ENCODE peak calls at places on chromosomes 7 and 10, in eight cellular contexts. One of them, this sample, is unnamed.

GRCh38 chr7:122301858-122302745 is 2.4 kb downstream of the FEZF1 start:
- DNase-seq in lung: no peak
- DNase-seq in prostate gland: no peak
- DNase-seq in WERI-Rb-1: no peak
- DNase-seq in IMR-90: no peak
- DNase-seq in CD4-positive, CD25-positive, alpha-beta regulatory T cell: no peak
- DNase-seq in endodermal cell: peak; percentile 76
- DNase-seq in mammary epithelial cell: no peak
- DNase-seq in this sample: no peak

GRCh38 chr7:124790645-124791044 is 25.1 kb upstream of the GPR37 start:
- DNase-seq in lung: no peak
- DNase-seq in prostate gland: no peak
- DNase-seq in WERI-Rb-1: no peak
- DNase-seq in IMR-90: no peak
- DNase-seq in CD4-positive, CD25-positive, alpha-beta regulatory T cell: no peak
- DNase-seq in endodermal cell: no peak
- DNase-seq in mammary epithelial cell: no peak
- DNase-seq in this sample: no peak

GRCh38 chr10:14560274-14560673 is 214.4 kb downstream of the FAM107B start:
- DNase-seq in lung: no peak
- DNase-seq in prostate gland: no peak
- DNase-seq in WERI-Rb-1: no peak
- DNase-seq in IMR-90: peak; percentile 85
- DNase-seq in CD4-positive, CD25-positive, alpha-beta regulatory T cell: peak; percentile 63
- DNase-seq in endodermal cell: peak; percentile 85
- DNase-seq in mammary epithelial cell: peak; percentile 94
- DNase-seq in this sample: no peak

GRCh38 chr7:88339195-88339922 is 32.7 kb upstream of the STEAP4 start:
- DNase-seq in lung: no peak
- DNase-seq in prostate gland: no peak
- DNase-seq in WERI-Rb-1: no peak
- DNase-seq in IMR-90: no peak
- DNase-seq in CD4-positive, CD25-positive, alpha-beta regulatory T cell: no peak
- DNase-seq in endodermal cell: no peak
- DNase-seq in mammary epithelial cell: no peak
- DNase-seq in this sample: no peak

GRCh38 chr7:128357366-128357662 is 4.2 kb downstream of the PRRT4 start:
- DNase-seq in lung: no peak
- DNase-seq in prostate gland: no peak
- DNase-seq in WERI-Rb-1: no peak
- DNase-seq in IMR-90: no peak
- DNase-seq in CD4-positive, CD25-positive, alpha-beta regulatory T cell: no peak
- DNase-seq in endodermal cell: no peak
- DNase-seq in mammary epithelial cell: no peak
- DNase-seq in this sample: no peak

GRCh38 chr10:34589275-34589674 is 225.8 kb downstream of the PARD3 start:
- DNase-seq in lung: no peak
- DNase-seq in prostate gland: no peak
- DNase-seq in WERI-Rb-1: no peak
- DNase-seq in IMR-90: no peak
- DNase-seq in CD4-positive, CD25-positive, alpha-beta regulatory T cell: no peak
- DNase-seq in endodermal cell: no peak
- DNase-seq in mammary epithelial cell: no peak
- DNase-seq in this sample: no peak

GRCh38 chr7:46989247-46989646 is 592.7 kb downstream of the TNS3 start:
- DNase-seq in lung: no peak
- DNase-seq in prostate gland: no peak
- DNase-seq in WERI-Rb-1: no peak
- DNase-seq in IMR-90: no peak
- DNase-seq in CD4-positive, CD25-positive, alpha-beta regulatory T cell: no peak
- DNase-seq in endodermal cell: no peak
- DNase-seq in mammary epithelial cell: no peak
- DNase-seq in this sample: no peak

GRCh38 chr7:39592586-39592985 is 26.4 kb downstream of the YAE1 start:
- DNase-seq in lung: no peak
- DNase-seq in prostate gland: no peak
- DNase-seq in WERI-Rb-1: no peak
- DNase-seq in IMR-90: peak; percentile 84
- DNase-seq in CD4-positive, CD25-positive, alpha-beta regulatory T cell: no peak
- DNase-seq in endodermal cell: no peak
- DNase-seq in mammary epithelial cell: peak; percentile 69
- DNase-seq in this sample: no peak

GRCh38 chr7:111796671-111797070 is 234.4 kb upstream of the IMMP2L start:
- DNase-seq in lung: no peak
- DNase-seq in prostate gland: no peak
- DNase-seq in WERI-Rb-1: no peak
- DNase-seq in IMR-90: peak; percentile 4
- DNase-seq in CD4-positive, CD25-positive, alpha-beta regulatory T cell: peak; percentile 5
- DNase-seq in endodermal cell: peak; percentile 58
- DNase-seq in mammary epithelial cell: peak; percentile 17
- DNase-seq in this sample: peak; percentile 29

GRCh38 chr10:12628964-12629766 is 279.8 kb downstream of the CAMK1D start:
- DNase-seq in lung: no peak
- DNase-seq in prostate gland: peak; percentile 47
- DNase-seq in WERI-Rb-1: peak; percentile 70
- DNase-seq in IMR-90: no peak
- DNase-seq in CD4-positive, CD25-positive, alpha-beta regulatory T cell: no peak
- DNase-seq in endodermal cell: no peak
- DNase-seq in mammary epithelial cell: no peak
- DNase-seq in this sample: no peak

GRCh38 chr7:4216016-4216415 is 466.1 kb upstream of the FOXK1 start:
- DNase-seq in lung: no peak
- DNase-seq in prostate gland: peak; percentile 16
- DNase-seq in WERI-Rb-1: no peak
- DNase-seq in IMR-90: no peak
- DNase-seq in CD4-positive, CD25-positive, alpha-beta regulatory T cell: no peak
- DNase-seq in endodermal cell: no peak
- DNase-seq in mammary epithelial cell: peak; percentile 39
- DNase-seq in this sample: peak; percentile 64

GRCh38 chr10:119658274-119658673 is 7.1 kb downstream of the BAG3 start:
- DNase-seq in lung: peak; percentile 82
- DNase-seq in prostate gland: peak; percentile 74
- DNase-seq in WERI-Rb-1: no peak
- DNase-seq in IMR-90: peak; percentile 94
- DNase-seq in CD4-positive, CD25-positive, alpha-beta regulatory T cell: no peak
- DNase-seq in endodermal cell: peak; percentile 79
- DNase-seq in mammary epithelial cell: peak; percentile 92
- DNase-seq in this sample: peak; percentile 24

GRCh38 chr10:121709674-121710073 is 111.4 kb upstream of the FGFR2 start:
- DNase-seq in lung: no peak
- DNase-seq in prostate gland: no peak
- DNase-seq in WERI-Rb-1: no peak
- DNase-seq in IMR-90: no peak
- DNase-seq in CD4-positive, CD25-positive, alpha-beta regulatory T cell: no peak
- DNase-seq in endodermal cell: no peak
- DNase-seq in mammary epithelial cell: no peak
- DNase-seq in this sample: no peak

GRCh38 chr7:151456276-151456675 is 16.3 kb upstream of the CRYGN start:
- DNase-seq in lung: no peak
- DNase-seq in prostate gland: no peak
- DNase-seq in WERI-Rb-1: no peak
- DNase-seq in IMR-90: no peak
- DNase-seq in CD4-positive, CD25-positive, alpha-beta regulatory T cell: no peak
- DNase-seq in endodermal cell: no peak
- DNase-seq in mammary epithelial cell: no peak
- DNase-seq in this sample: no peak
- H3K27ac ChIP-seq in lung: no peak overlapping the region
- H3K27ac ChIP-seq in prostate gland: no peak overlapping the region
- H3K27ac ChIP-seq in WERI-Rb-1: no peak overlapping the region
- H3K27ac ChIP-seq in IMR-90: no peak overlapping the region
- H3K27ac ChIP-seq in CD4-positive, CD25-positive, alpha-beta regulatory T cell: no peak overlapping the region
- H3K27ac ChIP-seq in endodermal cell: no peak overlapping the region
- H3K27ac ChIP-seq in mammary epithelial cell: no peak overlapping the region
- H3K27ac ChIP-seq in this sample: no peak overlapping the region

GRCh38 chr7:150461520-150461919 is 11.1 kb downstream of the GIMAP8 start:
- DNase-seq in lung: no peak
- DNase-seq in prostate gland: no peak
- DNase-seq in WERI-Rb-1: no peak
- DNase-seq in IMR-90: no peak
- DNase-seq in CD4-positive, CD25-positive, alpha-beta regulatory T cell: no peak
- DNase-seq in endodermal cell: no peak
- DNase-seq in mammary epithelial cell: no peak
- DNase-seq in this sample: no peak
- H3K9me3 ChIP-seq in lung: peaks cover 19% of the 10 kb centered on the region
- H3K9me3 ChIP-seq in prostate gland: no peaks in the 10 kb centered on the region
- H3K9me3 ChIP-seq in WERI-Rb-1: peaks cover 14% of the 10 kb centered on the region
- H3K9me3 ChIP-seq in IMR-90: no peaks in the 10 kb centered on the region
- H3K9me3 ChIP-seq in CD4-positive, CD25-positive, alpha-beta regulatory T cell: peaks cover 34% of the 10 kb centered on the region
- H3K9me3 ChIP-seq in endodermal cell: peaks cover 16% of the 10 kb centered on the region
- H3K9me3 ChIP-seq in mammary epithelial cell: peaks cover 3% of the 10 kb centered on the region
- H3K9me3 ChIP-seq in this sample: peaks cover 5% of the 10 kb centered on the region

DNA sequence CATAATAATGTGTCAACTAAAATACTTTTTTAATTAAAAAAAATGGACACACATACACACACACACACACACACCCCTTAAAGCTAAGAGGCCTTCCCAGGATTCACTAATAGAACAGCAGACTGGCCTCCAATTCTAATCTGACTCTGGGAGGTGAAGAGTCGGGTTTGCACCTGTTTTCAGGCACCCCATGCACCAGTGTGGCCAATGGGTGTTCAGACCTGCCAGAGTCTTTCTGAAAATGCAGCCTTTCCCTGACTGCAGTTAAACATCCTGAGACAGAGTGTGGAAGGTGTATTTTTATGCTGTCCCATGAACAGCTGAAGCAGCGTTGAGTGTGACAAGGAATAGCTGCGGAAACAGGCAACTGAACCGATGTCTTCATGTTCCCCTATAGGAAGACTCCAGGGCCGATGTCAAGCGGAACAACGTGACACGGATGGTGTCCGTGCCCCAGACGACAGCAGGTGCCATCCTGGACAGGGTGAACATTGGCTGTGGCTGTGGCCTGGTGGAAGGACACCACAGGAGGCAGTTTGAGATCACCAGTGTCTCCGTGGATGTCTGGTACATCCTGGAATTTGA is 74.6 kb upstream of the LYZL2 start:
- DNase-seq in lung: no peak
- DNase-seq in prostate gland: no peak
- DNase-seq in WERI-Rb-1: no peak
- DNase-seq in IMR-90: no peak
- DNase-seq in CD4-positive, CD25-positive, alpha-beta regulatory T cell: no peak
- DNase-seq in endodermal cell: no peak
- DNase-seq in mammary epithelial cell: no peak
- DNase-seq in this sample: no peak
- H3K27ac ChIP-seq in lung: no peak overlapping the region
- H3K27ac ChIP-seq in prostate gland: no peak overlapping the region
- H3K27ac ChIP-seq in WERI-Rb-1: no peak overlapping the region
- H3K27ac ChIP-seq in IMR-90: no peak overlapping the region
- H3K27ac ChIP-seq in CD4-positive, CD25-positive, alpha-beta regulatory T cell: peak overlapping the region; percentile 89
- H3K27ac ChIP-seq in endodermal cell: no peak overlapping the region
- H3K27ac ChIP-seq in mammary epithelial cell: no peak overlapping the region
- H3K27ac ChIP-seq in this sample: no peak overlapping the region

GRCh38 chr7:57425239-57425944 is 24.6 kb upstream of the ZNF716 start:
- DNase-seq in lung: no peak
- DNase-seq in prostate gland: no peak
- DNase-seq in WERI-Rb-1: no peak
- DNase-seq in IMR-90: no peak
- DNase-seq in CD4-positive, CD25-positive, alpha-beta regulatory T cell: no peak
- DNase-seq in endodermal cell: no peak
- DNase-seq in mammary epithelial cell: no peak
- DNase-seq in this sample: no peak

GRCh38 chr7:57425969-57426628 is 23.9 kb upstream of the ZNF716 start:
- DNase-seq in lung: peak; percentile 19
- DNase-seq in prostate gland: no peak
- DNase-seq in WERI-Rb-1: no peak
- DNase-seq in IMR-90: no peak
- DNase-seq in CD4-positive, CD25-positive, alpha-beta regulatory T cell: no peak
- DNase-seq in endodermal cell: no peak
- DNase-seq in mammary epithelial cell: no peak
- DNase-seq in this sample: peak; percentile 9

GRCh38 chr7:57426629-57427003 is 23.4 kb upstream of the ZNF716 start:
- DNase-seq in lung: peak; percentile 19
- DNase-seq in prostate gland: no peak
- DNase-seq in WERI-Rb-1: no peak
- DNase-seq in IMR-90: no peak
- DNase-seq in CD4-positive, CD25-positive, alpha-beta regulatory T cell: no peak
- DNase-seq in endodermal cell: no peak
- DNase-seq in mammary epithelial cell: no peak
- DNase-seq in this sample: no peak

GRCh38 chr7:57427146-57427545 is 22.8 kb upstream of the ZNF716 start:
- DNase-seq in lung: peak; percentile 25
- DNase-seq in prostate gland: no peak
- DNase-seq in WERI-Rb-1: no peak
- DNase-seq in IMR-90: no peak
- DNase-seq in CD4-positive, CD25-positive, alpha-beta regulatory T cell: no peak
- DNase-seq in endodermal cell: no peak
- DNase-seq in mammary epithelial cell: no peak
- DNase-seq in this sample: no peak

DNA sequence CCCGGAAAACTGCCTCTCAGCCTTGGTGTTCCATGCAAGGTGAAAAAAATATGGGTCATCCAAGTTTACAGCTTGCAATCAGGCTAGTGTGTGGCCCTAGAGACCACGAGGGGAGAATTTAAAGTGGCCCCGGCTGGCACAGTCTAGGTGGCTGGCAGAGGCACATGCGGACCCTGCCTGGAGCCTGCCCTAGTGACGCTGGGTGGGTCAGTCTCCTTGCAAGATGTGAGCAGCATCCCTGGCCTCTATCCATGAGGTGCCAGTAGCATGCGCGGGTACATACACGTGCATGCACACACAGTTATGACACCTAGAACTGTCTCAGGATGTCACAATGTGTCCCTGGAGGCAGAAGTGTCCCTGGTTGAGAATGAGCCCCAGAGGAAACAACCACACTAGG is 22.4 kb upstream of the ZNF716 start:
- DNase-seq in lung: peak; percentile 25
- DNase-seq in prostate gland: no peak
- DNase-seq in WERI-Rb-1: no peak
- DNase-seq in IMR-90: no peak
- DNase-seq in CD4-positive, CD25-positive, alpha-beta regulatory T cell: no peak
- DNase-seq in endodermal cell: no peak
- DNase-seq in mammary epithelial cell: no peak
- DNase-seq in this sample: no peak
- H3K9me3 ChIP-seq in lung: peaks cover 36% of the 10 kb centered on the region
- H3K9me3 ChIP-seq in prostate gland: no peaks in the 10 kb centered on the region
- H3K9me3 ChIP-seq in WERI-Rb-1: peaks cover 10% of the 10 kb centered on the region
- H3K9me3 ChIP-seq in IMR-90: peaks cover 24% of the 10 kb centered on the region
- H3K9me3 ChIP-seq in CD4-positive, CD25-positive, alpha-beta regulatory T cell: peaks cover 14% of the 10 kb centered on the region
- H3K9me3 ChIP-seq in endodermal cell: peaks cover 54% of the 10 kb centered on the region
- H3K9me3 ChIP-seq in mammary epithelial cell: peaks cover 39% of the 10 kb centered on the region
- H3K9me3 ChIP-seq in this sample: no peaks in the 10 kb centered on the region